ENCODE peak calls at places on chromosomes 11 and 22, in five cellular contexts. G is HCT116, X is ovary, R is right atrium auricular region, L is fibroblast of pulmonary artery. Z is an unnamed sample.

GRCh38 chr11:58330861-58331260 is 28.0 kb downstream of the OR5B17 start:
- DNase-seq in L (peak), G (no peak), R (no peak), X (no peak), Z (peak)

GRCh38 chr11:4095509-4096230 is 1.1 kb downstream of the RRM1 start:
- DNase-seq in G (no peak), L (peak), R (no peak), X (no peak), Z (peak)

GRCh38 chr11:92406472-92406871 is 181.9 kb downstream of the FAT3 start:
- DNase-seq in X (no peak), G (no peak), R (no peak), L (no peak), Z (no peak)

GRCh38 chr22:24810043-24810749 is 4.2 kb downstream of the SGSM1 start:
- DNase-seq in X (no peak), L (peak), R (no peak), G (no peak), Z (no peak)

GRCh38 chr22:41845380-41846267 is 12.7 kb downstream of the SREBF2 start:
- DNase-seq in R (no peak), G (no peak), X (no peak), L (no peak), Z (no peak)

GRCh38 chr22:22079404-22080148 is 97.0 kb upstream of the TOP3B start:
- DNase-seq in X (no peak), R (peak), L (no peak), G (no peak), Z (no peak)

GRCh38 chr11:34068098-34068497 is 16.6 kb downstream of the CAPRIN1 start:
- DNase-seq in R (no peak), X (no peak), G (no peak), L (peak), Z (no peak)

GRCh38 chr22:50183141-50183971 is 2.4 kb upstream of the TRABD start:
- DNase-seq in X (no peak), L (no peak), R (no peak), G (no peak), Z (no peak)

GRCh38 chr11:134532176-134532920 is 120.3 kb upstream of the B3GAT1 start:
- DNase-seq in G (no peak), R (no peak), X (no peak), L (no peak), Z (no peak)

GRCh38 chr11:22624742-22625447 is 728 bp downstream of the FANCF start:
- DNase-seq in G (peak), X (peak), R (peak), L (peak), Z (peak)

GRCh38 chr11:65378208-65378927 is 4.1 kb downstream of the SLC25A45 start:
- DNase-seq in R (no peak), L (no peak), X (no peak), G (no peak), Z (no peak)

GRCh38 chr11:15688351-15688792 is 573.6 kb downstream of the INSC start:
- DNase-seq in G (no peak), R (peak), L (peak), X (no peak), Z (no peak)

GRCh38 chr22:50439314-50440250 is 35.3 kb downstream of the SBF1 start:
- DNase-seq in G (no peak), L (no peak), R (no peak), X (no peak), Z (no peak)

GRCh38 chr11:75383246-75383645 is 16.1 kb upstream of the RPS3 start:
- DNase-seq in R (no peak), G (no peak), L (no peak), X (no peak), Z (no peak)

GRCh38 chr11:2428322-2428795 is 16.0 kb downstream of the TRPM5 start:
- DNase-seq in G (peak), R (peak), X (no peak), L (peak), Z (peak)

GRCh38 chr11:102347526-102348331 is 715 bp downstream of the BIRC2 start:
- DNase-seq in R (no peak), G (no peak), L (peak), X (no peak), Z (peak)

GRCh38 chr11:61747389-61748285 is 4.8 kb upstream of the MYRF start:
- DNase-seq in X (peak), L (peak), G (peak), R (peak), Z (peak)

GRCh38 chr11:72411623-72412532 is 22.5 kb downstream of the CLPB start:
- DNase-seq in X (no peak), R (no peak), G (no peak), L (no peak), Z (no peak)

GRCh38 chr11:12715941-12716340 is 41.7 kb downstream of the TEAD1 start:
- DNase-seq in R (no peak), L (no peak), X (no peak), G (no peak), Z (no peak)

GRCh38 chr22:40237241-40237640 is 59.5 kb downstream of the TNRC6B start:
- DNase-seq in G (no peak), R (no peak), L (no peak), X (no peak), Z (no peak)

GRCh38 chr11:44889266-44889665 is 61.4 kb downstream of the TP53I11 start:
- DNase-seq in L (no peak), R (no peak), G (no peak), X (no peak), Z (peak)

GRCh38 chr11:26219506-26220117 is 112.3 kb upstream of the ANO3 start:
- DNase-seq in R (no peak), G (no peak), X (no peak), L (peak), Z (no peak)

GRCh38 chr11:130473056-130473794 is 24.8 kb downstream of the ADAMTS15 start:
- DNase-seq in L (no peak), X (no peak), G (no peak), R (peak), Z (no peak)

GRCh38 chr11:35968386-35969088 is 24.7 kb downstream of the LDLRAD3 start:
- DNase-seq in X (no peak), G (no peak), L (no peak), R (no peak), Z (peak)

GRCh38 chr11:10603721-10604297 is 35.3 kb upstream of the LYVE1 start:
- DNase-seq in G (no peak), L (no peak), X (no peak), R (no peak), Z (no peak)

GRCh38 chr11:35347173-35347878 is 72.0 kb downstream of the SLC1A2 start:
- DNase-seq in G (no peak), R (no peak), X (no peak), L (no peak), Z (no peak)

GRCh38 chr11:44243086-44243485 is 66.9 kb downstream of the ALX4 start:
- DNase-seq in G (no peak), L (no peak), X (no peak), R (no peak), Z (no peak)

GRCh38 chr22:44895296-44896055 is 114.3 kb downstream of the PHF21B start:
- DNase-seq in R (no peak), L (no peak), X (no peak), G (no peak), Z (no peak)

GRCh38 chr11:73019996-73020395 is 122.1 kb downstream of the FCHSD2 start:
- DNase-seq in L (no peak), G (no peak), R (no peak), X (no peak), Z (no peak)

DNA sequence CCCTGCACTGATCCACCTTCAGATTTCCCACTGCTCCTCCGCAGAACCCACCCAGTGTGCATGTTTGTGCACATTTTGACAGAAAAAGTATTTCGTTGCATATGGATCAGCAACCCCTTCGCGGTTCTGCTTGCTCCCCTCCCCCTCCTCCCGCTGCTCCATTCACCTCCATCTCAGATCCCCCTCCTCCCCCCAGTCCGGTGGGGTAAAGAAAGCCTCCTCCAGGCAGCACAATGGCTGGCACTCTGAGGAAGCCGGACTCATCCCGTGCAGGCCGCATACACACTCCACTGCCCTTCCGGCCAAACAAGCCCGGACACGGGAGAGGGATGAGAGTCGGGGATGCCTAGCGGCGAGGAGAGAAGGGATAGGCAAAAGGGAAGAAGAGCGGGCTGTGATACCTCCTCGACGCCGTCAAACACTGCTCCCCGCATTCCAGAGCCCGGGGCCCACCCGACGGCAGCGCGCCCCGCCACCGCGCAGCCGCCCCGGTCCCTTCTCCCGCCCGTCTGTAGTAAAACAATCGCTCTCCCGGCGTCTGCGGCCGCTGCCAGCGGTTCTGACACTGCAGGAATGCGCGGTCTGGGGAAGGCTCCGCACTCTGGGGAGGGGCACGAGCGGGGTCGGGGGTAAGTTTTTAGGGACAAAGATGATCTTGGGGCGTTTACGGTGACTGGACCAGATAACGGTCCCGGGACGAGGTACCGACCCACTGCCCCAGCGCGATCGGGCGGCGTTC is 909 bp downstream of the FEZ1 start:
- DNase-seq in X (peak), L (peak), G (no peak), R (no peak), Z (peak)
- H3K4me3 ChIP-seq in X (peak), L (peak), G (no peak), R (peak), Z (peak)

DNA sequence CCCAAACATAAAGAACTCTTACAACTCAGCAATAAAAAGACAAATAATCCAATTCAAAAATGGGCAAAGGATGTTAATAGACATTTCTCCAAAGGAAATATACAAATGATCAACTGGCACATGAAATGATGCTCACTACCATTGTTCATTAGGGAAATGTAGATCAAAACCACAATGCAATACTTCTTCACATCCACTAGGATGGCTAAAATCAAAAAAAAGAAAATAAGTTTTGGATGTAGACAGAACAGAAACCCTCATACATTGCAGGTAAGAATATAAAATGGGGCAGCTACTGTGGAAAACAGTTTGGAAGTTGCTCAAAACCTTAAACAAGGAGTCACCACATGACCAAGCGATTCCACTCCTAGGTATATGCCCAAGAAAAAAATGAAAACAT is 16.3 kb downstream of the SIK3 start:
- DNase-seq in L (no peak), X (no peak), G (no peak), R (no peak), Z (no peak)
- TF ChIP-seq CTCF in L (no peak), X (no peak), G (peak), R (no peak), Z (no peak)

GRCh38 chr11:120566176-120566575 is 54.6 kb downstream of the GRIK4 start:
- DNase-seq in X (no peak), G (peak), L (peak), R (no peak), Z (no peak)

GRCh38 chr11:120563698-120564572 is 52.4 kb downstream of the GRIK4 start:
- DNase-seq in R (no peak), X (peak), G (no peak), L (no peak), Z (no peak)

GRCh38 chr11:120562806-120563425 is 51.4 kb downstream of the GRIK4 start:
- DNase-seq in X (peak), G (no peak), L (peak), R (no peak), Z (peak)

GRCh38 chr11:120564573-120565301 is 53.2 kb downstream of the GRIK4 start:
- DNase-seq in R (peak), L (peak), X (peak), G (no peak), Z (peak)

DNA sequence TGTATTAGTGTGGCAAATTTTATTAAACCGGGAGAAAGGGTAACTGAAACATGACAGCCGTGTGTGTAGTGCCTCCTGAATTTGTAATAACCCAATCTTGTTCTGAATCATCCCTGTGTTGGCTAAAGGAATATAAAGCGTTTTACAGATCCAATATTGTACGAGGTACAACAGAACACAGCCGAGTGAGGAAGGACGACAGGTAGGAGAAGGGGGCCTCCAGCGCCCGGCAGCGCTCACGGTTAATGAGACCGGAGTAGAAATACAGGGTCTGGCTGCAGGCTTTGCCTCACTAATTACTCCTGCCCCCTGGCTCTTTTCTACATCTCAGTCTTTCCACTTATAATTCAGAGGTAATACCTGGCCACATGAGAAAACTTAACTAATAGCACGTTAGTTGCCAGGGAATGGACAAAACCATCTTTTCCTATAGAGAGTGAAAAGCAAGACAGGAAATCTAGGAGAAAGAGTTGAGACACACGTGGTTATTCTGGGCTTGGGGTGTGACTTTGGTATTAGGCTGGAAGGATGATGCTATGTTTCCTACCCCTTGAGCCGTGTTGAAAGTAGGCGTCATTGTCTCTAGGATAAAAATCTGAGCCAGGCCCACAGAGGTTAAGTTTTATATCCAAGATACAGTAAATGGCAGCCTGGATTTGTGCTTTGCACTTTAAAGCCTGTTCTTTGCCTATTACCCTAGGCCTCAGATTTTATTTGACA is 54.0 kb downstream of the GRIK4 start:
- DNase-seq in G (no peak), L (no peak), R (no peak), X (no peak), Z (no peak)
- H3K4me3 ChIP-seq in G (peak), L (no peak), R (no peak), X (no peak), Z (no peak)

GRCh38 chr11:18634140-18635032 is at the start of gene SPTY2D1:
- DNase-seq in X (peak), R (peak), L (peak), G (peak), Z (peak)
- TF ChIP-seq CTCF in X (no peak), R (no peak), L (no peak), G (no peak), Z (no peak)

GRCh38 chr11:69636512-69636866 is 4.5 kb upstream of the CCND1 start:
- DNase-seq in X (no peak), G (peak), R (peak), L (peak), Z (peak)

GRCh38 chr11:69638941-69639681 is 1.8 kb upstream of the CCND1 start:
- DNase-seq in G (peak), R (peak), X (peak), L (peak), Z (peak)

GRCh38 chr11:69636870-69637600 is 3.9 kb upstream of the CCND1 start:
- DNase-seq in G (no peak), R (no peak), L (no peak), X (no peak), Z (no peak)

GRCh38 chr11:69637956-69638871 is 2.7 kb upstream of the CCND1 start:
- DNase-seq in R (no peak), G (peak), L (peak), X (no peak), Z (peak)

DNA sequence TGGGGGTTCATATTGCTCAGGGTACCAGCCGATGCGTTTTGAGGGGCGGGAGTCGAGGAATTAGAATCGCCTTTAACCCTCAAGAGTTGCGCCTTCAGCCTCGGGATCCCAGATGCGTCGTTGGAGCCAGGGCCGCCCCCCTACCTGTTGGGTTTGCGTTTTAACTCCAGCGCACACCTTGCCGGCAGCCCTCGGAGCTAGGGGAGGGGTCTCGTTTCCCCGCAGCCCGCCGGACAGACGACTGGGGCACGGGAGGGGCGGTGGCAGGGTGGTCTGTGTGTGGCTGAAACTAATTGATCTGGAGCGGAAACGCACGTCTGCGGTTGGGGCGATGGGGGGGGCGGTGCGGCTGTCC is 3.4 kb upstream of the CCND1 start:
- DNase-seq in G (no peak), L (no peak), R (no peak), X (no peak), Z (no peak)
- H3K4me3 ChIP-seq in G (peak), L (no peak), R (peak), X (no peak), Z (peak)

GRCh38 chr11:20093775-20094174 is 66.5 kb downstream of the DBX1 start:
- DNase-seq in X (no peak), G (no peak), L (peak), R (no peak), Z (no peak)
- TF ChIP-seq CTCF in X (no peak), G (no peak), L (no peak), R (no peak), Z (no peak)

GRCh38 chr11:70323811-70324210 is 53.3 kb downstream of the PPFIA1 start:
- DNase-seq in L (peak), R (no peak), G (no peak), X (no peak), Z (no peak)
- H3K4me3 ChIP-seq in L (no peak), R (no peak), G (no peak), X (no peak), Z (no peak)

GRCh38 chr11:1308745-1309497 is 511 bp downstream of the TOLLIP start:
- DNase-seq in X (no peak), R (no peak), L (no peak), G (no peak), Z (no peak)

GRCh38 chr11:1307998-1308744 is 1.3 kb downstream of the TOLLIP start:
- DNase-seq in X (no peak), G (no peak), L (no peak), R (no peak), Z (peak)

GRCh38 chr11:1310772-1311468 is 1.5 kb upstream of the TOLLIP start:
- DNase-seq in X (no peak), G (no peak), L (no peak), R (no peak), Z (no peak)

GRCh38 chr11:1310315-1310687 is 869 bp upstream of the TOLLIP start:
- DNase-seq in L (no peak), X (no peak), R (no peak), G (no peak), Z (no peak)

GRCh38 chr11:1309498-1310314 is at the start of gene TOLLIP:
- DNase-seq in L (peak), G (peak), X (peak), R (peak), Z (peak)
- TF ChIP-seq CTCF in L (no peak), G (no peak), X (no peak), R (no peak), Z (peak)